ENCODE peak calls at places on chromosomes 6 and 20, in eight cellular contexts. J is GM23248; C is NCI-H748 treated with DMSO at 0.1 percent for 48 hours; T is AML-193; M is kidney tubule cell; O is LoVo; F is CD8-positive, alpha-beta T cell; Q is stimulated activated CD4-positive, alpha-beta T cell treated with anti-CD3 and anti-CD28 coated beads, Interleukin-4, amount 100 ng/mL, for 4 hours. E is an unnamed sample.
A peak's percentile ranks its signal among the peaks of the same experiment; 100 is the strongest.

GRCh38 chr20:32823078-32823477 is 3.3 kb downstream of the MAPRE1 start:
- DNase-seq in J (peak; percentile 94), C (no peak), T (peak; percentile 63), M (peak; percentile 69), O (peak; percentile 8), F (peak; percentile 4), Q (peak; percentile 19), E (no peak)

GRCh38 chr20:58306421-58307261 is 2.9 kb upstream of the RAB22A start:
- DNase-seq in J (peak; percentile 50), C (no peak), T (peak; percentile 85), M (peak; percentile 99), O (no peak), F (peak; percentile 53), Q (peak; percentile 78), E (peak; percentile 66)

GRCh38 chr6:165843568-165844113 is 180.6 kb upstream of the PDE10A start:
- DNase-seq in J (no peak), C (no peak), T (no peak), M (no peak), O (no peak), F (no peak), Q (no peak), E (no peak)

GRCh38 chr6:34806738-34807453 is 15.0 kb downstream of the BLTP3A start:
- DNase-seq in J (peak; percentile 29), C (no peak), T (no peak), M (peak; percentile 50), O (no peak), F (no peak), Q (no peak), E (no peak)

GRCh38 chr6:10177703-10178102 is 237.2 kb downstream of the TFAP2A start:
- DNase-seq in J (no peak), C (no peak), T (no peak), M (peak; percentile 70), O (peak; percentile 9), F (no peak), Q (no peak), E (no peak)

GRCh38 chr20:21360686-21361085 is 36.6 kb downstream of the NKX2-4 start:
- DNase-seq in J (peak; percentile 15), C (no peak), T (no peak), M (no peak), O (no peak), F (no peak), Q (no peak), E (no peak)

GRCh38 chr6:34132082-34132357 is 13.9 kb downstream of the GRM4 start:
- DNase-seq in J (no peak), C (no peak), T (no peak), M (no peak), O (no peak), F (no peak), Q (no peak), E (no peak)

GRCh38 chr6:21371676-21372161 is 221.8 kb upstream of the SOX4 start:
- DNase-seq in J (peak; percentile 47), C (no peak), T (no peak), M (no peak), O (peak; percentile 79), F (no peak), Q (no peak), E (no peak)

GRCh38 chr6:119980802-119981201 is 631.2 kb upstream of the MAN1A1 start:
- DNase-seq in J (no peak), C (no peak), T (no peak), M (no peak), O (no peak), F (no peak), Q (no peak), E (no peak)

GRCh38 chr20:11170565-11170964 is 496.8 kb upstream of the JAG1 start:
- DNase-seq in J (peak; percentile 27), C (no peak), T (no peak), M (no peak), O (no peak), F (no peak), Q (no peak), E (no peak)

GRCh38 chr20:29298759-29299613 is 1958.5 kb upstream of the DEFB115 start:
- DNase-seq in J (no peak), C (no peak), T (no peak), M (no peak), O (no peak), F (no peak), Q (no peak), E (no peak)

GRCh38 chr6:158257425-158257759 is 54.9 kb upstream of the TULP4 start:
- DNase-seq in J (no peak), C (no peak), T (no peak), M (no peak), O (no peak), F (no peak), Q (no peak), E (no peak)

GRCh38 chr6:28558629-28559028 is 32.9 kb downstream of the GPX5 start:
- DNase-seq in J (no peak), C (peak; percentile 38), T (no peak), M (peak; percentile 7), O (no peak), F (no peak), Q (no peak), E (no peak)

GRCh38 chr6:13098808-13099570 is 229.3 kb downstream of the TBC1D7 start:
- DNase-seq in J (peak; percentile 36), C (no peak), T (no peak), M (peak; percentile 45), O (no peak), F (no peak), Q (no peak), E (no peak)

GRCh38 chr6:166826264-166826663 is 130.1 kb downstream of the RNASET2 start:
- DNase-seq in J (no peak), C (no peak), T (no peak), M (no peak), O (no peak), F (no peak), Q (no peak), E (no peak)

GRCh38 chr6:14881399-14881798 is 364.5 kb upstream of the JARID2 start:
- DNase-seq in J (peak; percentile 80), C (no peak), T (peak; percentile 83), M (peak; percentile 75), O (no peak), F (no peak), Q (no peak), E (no peak)

GRCh38 chr20:58557713-58558335 is 42.6 kb upstream of the APCDD1L start:
- DNase-seq in J (peak; percentile 60), C (no peak), T (no peak), M (peak; percentile 74), O (no peak), F (no peak), Q (no peak), E (no peak)

E was measured in activated CD4-positive, alpha-beta T cell treated with anti-CD3 and anti-CD28 coated beads, Interleukin-2, amount 50 U/mL, for 4 hours.